ENCODE peak calls at places on chromosomes 6 and 20, in five cellular contexts. T is IMR-90, I is endothelial cell of umbilical vein, B is testis, E is spleen. F is an unnamed sample.

GRCh38 chr6:95087394-95088097 is 489.8 kb upstream of the MANEA start:
- DNase-seq in T (peak), I (no peak), B (peak), E (no peak), F (no peak)

GRCh38 chr6:71404145-71404966 is 115.7 kb downstream of the OGFRL1 start:
- DNase-seq in T (peak), I (peak), B (no peak), E (no peak), F (no peak)

GRCh38 chr6:26439552-26440125 is 665 bp upstream of the BTN3A3 start:
- DNase-seq in T (no peak), I (no peak), B (no peak), E (no peak), F (no peak)

GRCh38 chr6:168534265-168534664 is 93.3 kb downstream of the SMOC2 start:
- DNase-seq in T (no peak), I (no peak), B (no peak), E (no peak), F (no peak)

GRCh38 chr6:74753883-74754600 is 451.8 kb downstream of the COL12A1 start:
- DNase-seq in T (no peak), I (no peak), B (no peak), E (no peak), F (no peak)

GRCh38 chr20:51979226-51979625 is 176.9 kb upstream of the SALL4 start:
- DNase-seq in T (no peak), I (no peak), B (no peak), E (no peak), F (no peak)

GRCh38 chr6:63245908-63246307 is 34.6 kb downstream of the FKBP1C start:
- DNase-seq in T (no peak), I (no peak), B (no peak), E (no peak), F (no peak)

GRCh38 chr6:149746147-149746946 is at the start of gene NUP43:
- DNase-seq in T (peak), I (peak), B (peak), E (peak), F (peak)

GRCh38 chr20:19964289-19965263 is 52.6 kb upstream of the NAA20 start:
- DNase-seq in T (peak), I (peak), B (peak), E (no peak), F (no peak)

GRCh38 chr20:47320990-47321805 is 35.3 kb downstream of the ZMYND8 start:
- DNase-seq in T (no peak), I (no peak), B (no peak), E (no peak), F (no peak)

GRCh38 chr6:139135578-139136545 is 982 bp downstream of the HECA start:
- DNase-seq in T (peak), I (peak), B (peak), E (peak), F (peak)

GRCh38 chr20:8401491-8401890 is 269.4 kb downstream of the PLCB1 start:
- DNase-seq in T (peak), I (no peak), B (no peak), E (no peak), F (no peak)

GRCh38 chr6:63764318-63764916 is 128.8 kb downstream of the PHF3 start:
- DNase-seq in T (peak), I (peak), B (no peak), E (no peak), F (peak)

GRCh38 chr20:62561948-62562347 is 80.4 kb upstream of the SLCO4A1 start:
- DNase-seq in T (no peak), I (no peak), B (no peak), E (no peak), F (no peak)

GRCh38 chr6:49514571-49515484 is 15.1 kb downstream of the GLYATL3 start:
- DNase-seq in T (no peak), I (no peak), B (no peak), E (no peak), F (no peak)

GRCh38 chr20:13430346-13431002 is 208.3 kb downstream of the TASP1 start:
- DNase-seq in T (peak), I (no peak), B (no peak), E (no peak), F (peak)

GRCh38 chr6:135176464-135176863 is 4.6 kb upstream of the MYB start:
- DNase-seq in T (no peak), I (no peak), B (no peak), E (no peak), F (no peak)

GRCh38 chr6:30171677-30172471 is 8.5 kb downstream of the TRIM15 start:
- DNase-seq in T (no peak), I (no peak), B (peak), E (no peak), F (no peak)

GRCh38 chr6:1770435-1770843 is 160.7 kb downstream of the FOXC1 start:
- DNase-seq in T (peak), I (no peak), B (no peak), E (no peak), F (peak)

DNA sequence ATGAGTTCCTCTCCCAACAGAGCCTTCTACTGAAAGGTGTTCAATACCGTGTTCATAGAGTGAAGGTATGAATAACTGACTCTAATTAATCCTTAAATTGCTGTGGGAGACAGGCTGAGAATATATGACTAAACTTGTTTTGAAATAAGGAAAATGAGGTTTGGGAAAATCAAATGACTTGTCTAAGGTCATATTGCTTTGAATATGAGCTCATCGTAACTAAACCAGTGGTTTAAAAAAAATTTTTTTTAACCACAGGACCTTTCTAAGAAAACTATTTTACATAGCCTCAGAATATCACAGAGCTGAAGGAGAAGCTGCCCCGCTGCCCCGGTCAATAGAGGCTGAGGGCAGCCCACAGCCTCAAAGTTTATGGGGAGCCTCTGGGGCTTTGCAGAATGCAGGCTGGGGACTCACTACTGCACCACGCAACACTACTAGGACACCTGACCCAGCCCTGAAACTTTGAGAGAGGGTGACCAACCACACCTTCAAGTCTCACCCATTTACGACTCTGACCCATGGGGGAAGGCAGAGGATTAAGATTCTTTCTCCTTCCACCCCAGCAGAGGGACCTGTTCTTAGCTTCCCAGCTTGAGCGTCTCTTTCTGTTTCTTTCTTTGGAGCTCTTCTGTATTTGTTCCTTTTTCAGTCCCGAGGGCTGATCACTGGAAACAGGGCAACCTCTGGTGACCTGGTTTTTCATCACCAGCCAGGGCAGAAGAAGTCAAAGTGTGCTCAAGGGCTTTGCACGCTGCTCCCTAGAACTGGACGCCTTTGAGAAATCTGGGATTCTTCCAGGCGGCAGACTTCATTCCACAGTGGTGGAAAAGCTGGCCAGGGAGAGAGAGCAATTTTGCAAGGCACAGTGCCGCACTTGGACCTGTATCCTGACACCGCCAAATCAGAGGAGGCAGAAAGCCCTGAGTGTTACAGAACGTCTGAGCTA is 220.2 kb downstream of the ATXN1 start:
- DNase-seq in T (no peak), I (no peak), B (peak), E (no peak), F (peak)
- TF ChIP-seq CTCF in T (no peak), I (no peak), B (no peak), E (no peak), F (no peak)

GRCh38 chr6:35299674-35300073 is 2.1 kb downstream of the DEF6 start:
- DNase-seq in T (no peak), I (no peak), B (peak), E (peak), F (peak)

GRCh38 chr6:35295521-35296315 is 1.9 kb upstream of the DEF6 start:
- DNase-seq in T (no peak), I (no peak), B (no peak), E (no peak), F (no peak)

GRCh38 chr6:35296931-35297330 is 687 bp upstream of the DEF6 start:
- DNase-seq in T (no peak), I (peak), B (no peak), E (no peak), F (no peak)

GRCh38 chr6:35298625-35299140 is 1.1 kb downstream of the DEF6 start:
- DNase-seq in T (no peak), I (no peak), B (no peak), E (no peak), F (peak)

DNA sequence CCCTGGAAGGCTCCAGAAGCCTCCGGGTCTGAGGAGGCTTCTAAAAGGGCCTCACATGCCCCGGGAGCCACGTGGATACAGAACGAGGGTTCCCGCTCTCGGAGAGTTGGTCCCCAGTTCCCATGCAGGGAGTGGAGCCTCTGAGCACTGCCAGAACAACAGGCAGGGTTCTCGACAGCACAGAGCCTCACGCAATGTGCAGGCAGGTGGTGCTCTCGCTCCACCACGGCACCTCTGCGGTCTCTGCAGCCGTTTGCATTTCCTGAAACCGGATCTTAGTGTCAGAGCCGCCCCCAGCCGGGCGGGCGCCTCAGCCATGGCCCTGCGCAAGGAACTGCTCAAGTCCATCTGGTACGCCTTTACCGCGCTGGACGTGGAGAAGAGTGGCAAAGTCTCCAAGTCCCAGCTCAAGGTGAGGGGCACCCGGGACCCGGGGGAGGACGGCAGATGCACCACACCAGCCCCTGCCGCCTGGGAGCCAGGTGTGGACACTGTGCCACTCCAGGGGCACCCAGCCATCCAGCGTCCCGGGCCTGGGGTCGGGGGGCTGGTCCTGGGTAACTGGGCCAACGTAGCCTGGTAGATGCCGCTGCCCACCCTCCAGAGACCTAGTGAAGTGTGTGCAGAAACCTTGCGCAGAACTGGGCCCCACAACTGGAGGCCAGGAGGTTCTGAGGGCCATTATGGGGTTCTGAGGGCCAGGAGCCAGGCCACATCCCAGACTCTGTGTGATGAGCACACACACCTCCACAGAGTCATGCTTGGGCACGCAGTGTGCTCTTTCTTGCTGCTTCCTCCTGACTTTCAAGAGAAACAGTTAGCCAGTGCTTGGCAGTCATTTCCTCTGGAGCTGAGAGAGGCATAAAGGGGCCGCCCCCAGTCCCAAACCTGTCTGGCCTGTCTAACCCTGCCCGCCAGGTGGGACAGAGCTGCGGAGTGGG is at the start of gene DEF6:
- DNase-seq in T (peak), I (peak), B (peak), E (peak), F (peak)
- H3K4me3 ChIP-seq in T (peak), I (no peak), B (peak), E (peak), F (peak)

DNA sequence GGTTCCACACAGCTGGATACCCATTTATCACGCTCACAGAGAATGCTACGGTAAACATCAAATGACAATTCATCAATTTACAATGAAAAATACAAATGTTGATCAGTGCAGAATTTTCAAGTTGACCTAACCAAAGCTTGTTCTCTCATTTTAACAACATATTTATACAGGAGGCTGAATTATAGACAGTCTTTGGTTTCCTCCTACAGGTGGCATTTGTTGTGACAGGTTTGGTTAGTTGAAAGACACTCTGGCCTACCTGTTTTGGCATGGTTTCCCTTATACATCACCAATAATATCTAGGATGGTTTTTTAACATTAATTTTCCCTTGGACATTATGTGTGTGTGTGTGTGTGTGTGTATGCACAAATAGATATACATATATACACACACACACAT is 642.5 kb upstream of the MMS22L start:
- DNase-seq in T (no peak), I (no peak), B (no peak), E (no peak), F (no peak)
- TF ChIP-seq CTCF in T (no peak), I (no peak), B (no peak), E (no peak), F (no peak)

DNA sequence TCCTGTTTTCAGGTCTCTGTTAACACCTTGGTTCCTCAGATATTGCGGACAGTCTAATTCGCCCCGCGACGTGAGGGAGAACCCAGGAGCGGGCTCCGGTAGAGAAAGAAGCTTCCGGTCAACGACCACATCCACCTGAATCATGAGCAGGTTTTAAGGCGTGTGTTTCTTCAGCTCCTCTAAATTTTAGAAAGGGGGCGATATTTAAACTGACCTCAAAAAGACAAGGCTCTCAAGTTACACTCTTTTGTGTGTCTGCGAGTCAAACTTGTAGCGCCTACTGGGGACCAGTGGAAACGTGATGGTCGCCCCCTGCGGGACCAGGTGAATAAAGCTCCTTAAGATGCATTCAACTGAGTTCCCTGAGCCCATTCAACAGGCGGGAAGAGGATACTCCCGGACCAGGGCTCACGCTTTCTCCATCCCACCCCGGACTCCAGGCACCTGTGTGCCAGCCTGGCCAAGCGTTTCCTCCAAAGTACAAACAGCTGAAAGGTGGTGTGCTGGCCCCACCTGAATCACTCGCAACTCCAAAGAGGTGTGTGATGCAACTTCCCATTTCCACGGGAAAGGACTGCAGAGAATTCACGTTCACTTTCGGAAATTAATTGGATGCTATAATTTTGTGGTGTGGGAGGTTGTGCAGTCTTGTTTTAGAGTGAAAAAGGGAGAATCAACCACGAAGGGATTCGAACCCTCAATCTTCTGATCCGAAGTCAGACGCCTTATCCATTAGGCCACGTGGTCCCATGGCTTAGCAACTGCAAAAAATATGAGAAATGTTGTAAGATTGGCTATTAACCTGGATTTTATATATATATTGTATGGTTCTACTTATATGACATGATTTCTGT is 17.0 kb downstream of the GPX5 start:
- DNase-seq in T (peak), I (peak), B (peak), E (no peak), F (peak)
- H3K4me3 ChIP-seq in T (peak), I (no peak), B (peak), E (peak), F (peak)

GRCh38 chr20:18090044-18090443 is 32.3 kb upstream of the OVOL2 start:
- DNase-seq in T (no peak), I (no peak), B (no peak), E (no peak), F (no peak)
- TF ChIP-seq CTCF in T (no peak), I (no peak), B (no peak), E (no peak), F (no peak)

GRCh38 chr6:111743859-111744692 is 129.2 kb downstream of the FYN start:
- DNase-seq in T (peak), I (no peak), B (peak), E (no peak), F (no peak)
- H3K4me3 ChIP-seq in T (no peak), I (no peak), B (no peak), E (no peak), F (no peak)

GRCh38 chr6:108446629-108447150 is 114.0 kb upstream of the FOXO3 start:
- DNase-seq in T (no peak), I (peak), B (no peak), E (no peak), F (no peak)
- TF ChIP-seq CTCF in T (no peak), I (no peak), B (no peak), E (no peak), F (no peak)

DNA sequence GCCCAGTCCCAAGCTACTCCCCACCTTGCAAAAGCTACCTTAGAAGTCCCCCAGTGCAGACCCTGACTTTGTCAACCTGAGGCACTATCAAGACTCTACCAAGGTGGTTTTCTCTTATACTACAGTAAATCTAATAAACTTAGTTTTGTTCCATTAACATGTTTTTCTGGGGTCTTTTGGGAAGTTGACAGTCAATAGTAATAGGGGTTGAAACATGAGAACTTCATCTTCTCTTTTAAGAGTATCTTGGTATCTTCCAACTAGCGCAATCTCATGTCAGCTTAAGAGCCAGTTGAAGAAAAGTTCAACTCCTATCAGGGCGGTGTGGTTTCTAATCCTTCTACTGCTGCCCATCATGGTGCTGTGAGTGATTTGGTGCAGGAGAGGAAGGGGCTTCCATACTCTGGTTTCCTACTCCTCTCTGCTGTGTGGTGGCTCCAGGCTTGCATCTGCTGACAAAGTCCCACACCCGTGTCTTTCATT is 164.2 kb downstream of the FOXA2 start:
- DNase-seq in T (no peak), I (no peak), B (no peak), E (no peak), F (no peak)
- H3K4me3 ChIP-seq in T (no peak), I (no peak), B (no peak), E (no peak), F (no peak)

GRCh38 chr6:130282234-130282995 is 59.7 kb upstream of the SAMD3 start:
- DNase-seq in T (peak), I (peak), B (peak), E (no peak), F (peak)
- TF ChIP-seq CTCF in T (peak), I (peak), B (no peak), E (peak), F (peak)

GRCh38 chr20:839626-840025 is 6.1 kb downstream of the FAM110A start:
- DNase-seq in T (no peak), I (no peak), B (no peak), E (no peak), F (no peak)

GRCh38 chr20:841568-842546 is 8.3 kb downstream of the FAM110A start:
- DNase-seq in T (no peak), I (no peak), B (no peak), E (peak), F (no peak)

GRCh38 chr20:840858-841567 is 7.5 kb downstream of the FAM110A start:
- DNase-seq in T (no peak), I (no peak), B (no peak), E (peak), F (no peak)

GRCh38 chr20:839015-839414 is 5.5 kb downstream of the FAM110A start:
- DNase-seq in T (no peak), I (no peak), B (no peak), E (no peak), F (no peak)

GRCh38 chr20:840503-840857 is 7.0 kb downstream of the FAM110A start:
- DNase-seq in T (no peak), I (no peak), B (no peak), E (no peak), F (no peak)
- H3K4me3 ChIP-seq in T (no peak), I (no peak), B (peak), E (no peak), F (no peak)